ENCODE peak calls at places on chromosome 1, in six cellular contexts. V, Y, A, L, P and H are unnamed samples.

GRCh38 chr1:23791434-23792047 is 596 bp downstream of the LYPLA2 start:
- DNase-seq in V (no peak), Y (peak; percentile 71), A (no peak), L (no peak), P (no peak), H (no peak)

GRCh38 chr1:92992877-92993276 is 31.6 kb upstream of the DIPK1A start:
- DNase-seq in V (no peak), Y (no peak), A (no peak), L (no peak), P (no peak), H (no peak)

GRCh38 chr1:63913533-63913932 is 139.7 kb downstream of the ROR1 start:
- DNase-seq in V (no peak), Y (no peak), A (no peak), L (no peak), P (no peak), H (no peak)

GRCh38 chr1:55375617-55376258 is 160.6 kb upstream of the USP24 start:
- DNase-seq in V (peak; percentile 47), Y (no peak), A (peak; percentile 68), L (peak; percentile 46), P (no peak), H (no peak)

GRCh38 chr1:66335859-66336640 is 197.9 kb upstream of the SGIP1 start:
- DNase-seq in V (peak; percentile 57), Y (peak; percentile 84), A (peak; percentile 96), L (peak; percentile 35), P (peak; percentile 40), H (peak; percentile 95)

GRCh38 chr1:8966606-8967005 is 20.9 kb downstream of the CA6 start:
- DNase-seq in V (no peak), Y (no peak), A (no peak), L (no peak), P (no peak), H (no peak)

GRCh38 chr1:36285450-36286101 is 20.6 kb upstream of the SH3D21 start:
- DNase-seq in V (peak; percentile 62), Y (peak; percentile 82), A (peak; percentile 95), L (peak; percentile 80), P (peak; percentile 41), H (peak; percentile 64)

GRCh38 chr1:31814041-31814511 is 1.7 kb downstream of the SPOCD1 start:
- DNase-seq in V (no peak), Y (no peak), A (no peak), L (no peak), P (no peak), H (no peak)

GRCh38 chr1:56551691-56552090 is 27.7 kb downstream of the PLPP3 start:
- DNase-seq in V (no peak), Y (no peak), A (no peak), L (no peak), P (no peak), H (no peak)

GRCh38 chr1:38028671-38029070 is 16.1 kb downstream of the UTP11 start:
- DNase-seq in V (no peak), Y (peak; percentile 51), A (no peak), L (no peak), P (no peak), H (no peak)

GRCh38 chr1:168535536-168535935 is 8.3 kb downstream of the XCL2 start:
- DNase-seq in V (no peak), Y (no peak), A (no peak), L (no peak), P (no peak), H (no peak)

GRCh38 chr1:25031601-25031965 is 101.5 kb upstream of the RUNX3 start:
- DNase-seq in V (no peak), Y (no peak), A (no peak), L (no peak), P (no peak), H (no peak)

GRCh38 chr1:40305451-40305850 is 11.6 kb downstream of the COL9A2 start:
- DNase-seq in V (no peak), Y (no peak), A (no peak), L (no peak), P (no peak), H (no peak)
- TF ChIP-seq CTCF in V (no peak), Y (no peak), A (no peak), L (no peak), P (no peak), H (no peak)

DNA sequence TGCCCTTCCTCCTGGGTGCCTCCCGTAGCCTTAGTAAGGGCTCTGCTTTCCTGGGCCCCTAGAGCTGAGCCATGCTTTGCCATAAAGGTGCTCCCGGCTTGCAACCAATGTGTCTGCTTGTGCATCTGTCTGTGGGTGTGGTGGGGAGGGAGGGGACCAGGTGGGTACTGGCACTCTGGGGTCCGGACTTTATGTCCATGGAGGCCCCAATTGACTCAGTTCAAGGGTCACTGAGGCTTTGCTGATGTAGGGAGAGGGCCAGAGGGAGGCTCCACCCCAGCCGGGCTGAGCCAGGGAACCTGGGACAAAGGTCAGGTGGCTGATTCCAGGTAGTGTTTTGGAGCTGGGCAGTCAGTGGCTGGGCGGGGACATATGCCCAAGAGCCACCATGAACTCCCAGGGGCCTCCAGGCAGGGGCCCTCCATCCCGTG is 15.0 kb downstream of the TNFRSF25 start:
- DNase-seq in V (no peak), Y (no peak), A (no peak), L (no peak), P (no peak), H (no peak)
- TF ChIP-seq CTCF in V (no peak), Y (no peak), A (no peak), L (no peak), P (no peak), H (no peak)

DNA sequence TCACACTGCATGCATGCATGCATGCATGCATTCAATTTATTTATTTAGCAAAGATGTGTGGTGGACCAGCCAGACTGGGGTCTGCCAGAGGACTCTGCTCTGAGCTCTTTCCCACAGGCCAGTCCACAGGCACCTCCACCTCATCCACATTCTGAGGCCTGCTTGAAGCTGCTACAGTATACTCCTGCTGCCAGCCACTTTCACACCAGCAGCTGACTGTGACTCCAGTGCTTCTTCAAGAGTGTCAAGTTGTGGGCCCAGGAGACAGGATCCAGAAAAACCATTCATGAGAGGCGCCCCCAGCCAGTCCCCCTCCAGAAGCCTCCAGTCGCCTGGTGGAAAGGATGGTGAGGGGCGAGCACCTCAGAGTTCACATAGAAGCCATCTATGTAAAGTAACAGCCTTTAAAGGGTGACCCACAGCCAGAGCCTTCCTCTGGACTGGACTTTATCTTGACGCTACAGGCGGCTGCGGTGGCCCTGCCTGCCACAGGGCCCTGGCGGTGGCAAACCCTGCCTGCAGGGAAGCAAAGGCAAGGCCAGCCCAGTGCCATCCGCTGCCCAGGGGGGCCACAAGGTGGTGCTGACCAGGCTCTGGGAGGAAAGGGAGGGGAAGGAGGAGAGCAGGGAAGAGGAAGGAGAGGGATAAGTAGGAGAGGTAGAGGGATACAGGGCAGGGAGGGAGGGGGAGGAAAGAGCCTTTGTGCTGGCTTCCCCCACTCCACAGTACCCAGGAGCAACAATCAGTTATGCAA is 30.7 kb downstream of the SSBP3 start:
- DNase-seq in V (no peak), Y (no peak), A (no peak), L (no peak), P (no peak), H (no peak)
- TF ChIP-seq CTCF in V (no peak), Y (no peak), A (no peak), L (no peak), P (no peak), H (no peak)

DNA sequence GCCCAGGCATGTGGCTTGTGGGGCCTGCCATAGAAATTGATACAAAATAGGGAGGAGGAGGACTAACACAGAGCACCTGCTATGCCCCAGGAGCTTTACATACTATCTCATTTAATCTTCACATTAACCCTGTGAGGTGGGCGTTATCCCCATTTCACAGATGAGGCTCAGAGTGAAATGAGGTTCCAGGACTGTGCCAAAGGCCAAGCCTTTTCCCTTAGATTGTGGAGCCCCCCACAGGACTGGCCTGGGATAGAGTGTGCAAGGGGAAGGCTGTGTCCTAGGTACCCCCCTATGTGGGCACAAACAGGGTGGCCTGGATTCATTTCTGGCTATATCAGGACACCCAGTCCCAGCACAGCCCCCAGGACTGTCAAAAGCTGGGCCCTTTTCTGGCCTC is 2.2 kb upstream of the DDOST start:
- DNase-seq in V (no peak), Y (no peak), A (no peak), L (no peak), P (no peak), H (no peak)
- TF ChIP-seq CTCF in V (no peak), Y (no peak), A (no peak), L (no peak), P (no peak), H (no peak)